ENCODE peak calls at places on chromosomes 4 and X, in four cellular contexts. One of them, this sample, is unnamed.

GRCh38 chr4:3405176-3405575 is 36.6 kb upstream of the HGFAC start:
- DNase-seq in MM.1S: no peak
- DNase-seq in GM23248: no peak
- DNase-seq in PC-3: no peak
- DNase-seq in this sample: no peak

GRCh38 chr4:159077702-159078495 is 25.0 kb upstream of the RAPGEF2 start:
- DNase-seq in MM.1S: peak; percentile 84
- DNase-seq in GM23248: no peak
- DNase-seq in PC-3: peak; percentile 82
- DNase-seq in this sample: no peak

GRCh38 chr4:165207016-165207430 is 338 bp upstream of the KLHL2 start:
- DNase-seq in MM.1S: no peak
- DNase-seq in GM23248: peak; percentile 47
- DNase-seq in PC-3: peak; percentile 16
- DNase-seq in this sample: no peak

GRCh38 chrX:113594504-113594903 is 753.9 kb upstream of the AMOT start:
- DNase-seq in MM.1S: no peak
- DNase-seq in GM23248: no peak
- DNase-seq in PC-3: peak; percentile 3
- DNase-seq in this sample: no peak

GRCh38 chr4:94827481-94828110 is 69.8 kb downstream of the BMPR1B start:
- DNase-seq in MM.1S: no peak
- DNase-seq in GM23248: peak; percentile 90
- DNase-seq in PC-3: peak; percentile 84
- DNase-seq in this sample: no peak

GRCh38 chr4:126004936-126005335 is 690.2 kb downstream of the FAT4 start:
- DNase-seq in MM.1S: no peak
- DNase-seq in GM23248: peak; percentile 68
- DNase-seq in PC-3: no peak
- DNase-seq in this sample: no peak

GRCh38 chr4:71550220-71551190 is 211.7 kb downstream of the SLC4A4 start:
- DNase-seq in MM.1S: no peak
- DNase-seq in GM23248: peak; percentile 48
- DNase-seq in PC-3: peak; percentile 66
- DNase-seq in this sample: no peak

GRCh38 chrX:133849676-133850075 is 135.7 kb downstream of the GPC3 start:
- DNase-seq in MM.1S: no peak
- DNase-seq in GM23248: no peak
- DNase-seq in PC-3: no peak
- DNase-seq in this sample: no peak

GRCh38 chr4:74540193-74540592 is 95.3 kb downstream of the AREG start:
- DNase-seq in MM.1S: no peak
- DNase-seq in GM23248: peak; percentile 89
- DNase-seq in PC-3: peak; percentile 65
- DNase-seq in this sample: no peak

GRCh38 chr4:167031534-167032156 is 202.6 kb downstream of the SPOCK3 start:
- DNase-seq in MM.1S: no peak
- DNase-seq in GM23248: no peak
- DNase-seq in PC-3: peak; percentile 63
- DNase-seq in this sample: no peak

GRCh38 chrX:68647156-68647957 is at the start of gene STARD8:
- DNase-seq in MM.1S: no peak
- DNase-seq in GM23248: peak; percentile 72
- DNase-seq in PC-3: peak; percentile 60
- DNase-seq in this sample: peak; percentile 75

GRCh38 chr4:37628977-37629609 is 57.1 kb downstream of the RELL1 start:
- DNase-seq in MM.1S: no peak
- DNase-seq in GM23248: peak; percentile 90
- DNase-seq in PC-3: peak; percentile 49
- DNase-seq in this sample: no peak

GRCh38 chr4:70703695-70704332 is 15.5 kb downstream of the UTP3 start:
- DNase-seq in MM.1S: no peak
- DNase-seq in GM23248: peak; percentile 80
- DNase-seq in PC-3: peak; percentile 84
- DNase-seq in this sample: no peak

GRCh38 chr4:112519689-112520597 is 4.0 kb upstream of the NEUROG2 start:
- DNase-seq in MM.1S: no peak
- DNase-seq in GM23248: no peak
- DNase-seq in PC-3: no peak
- DNase-seq in this sample: peak; percentile 35

GRCh38 chrX:118520206-118520857 is 24.7 kb downstream of the DOCK11 start:
- DNase-seq in MM.1S: no peak
- DNase-seq in GM23248: peak; percentile 76
- DNase-seq in PC-3: peak; percentile 5
- DNase-seq in this sample: no peak

GRCh38 chr4:127622923-127623754 is 9.6 kb upstream of the INTU start:
- DNase-seq in MM.1S: no peak
- DNase-seq in GM23248: peak; percentile 60
- DNase-seq in PC-3: no peak
- DNase-seq in this sample: peak; percentile 82

GRCh38 chr4:173046144-173046543 is 122.5 kb upstream of the GALNT7 start:
- DNase-seq in MM.1S: no peak
- DNase-seq in GM23248: no peak
- DNase-seq in PC-3: no peak
- DNase-seq in this sample: no peak

GRCh38 chr4:13484749-13485345 is 707 bp upstream of the RAB28 start:
- DNase-seq in MM.1S: peak; percentile 67
- DNase-seq in GM23248: peak; percentile 50
- DNase-seq in PC-3: peak; percentile 16
- DNase-seq in this sample: no peak

GRCh38 chrX:115689931-115690330 is 129.0 kb downstream of the PLS3 start:
- DNase-seq in MM.1S: no peak
- DNase-seq in GM23248: peak; percentile 53
- DNase-seq in PC-3: no peak
- DNase-seq in this sample: no peak

GRCh38 chrX:50436797-50437196 is 33.8 kb downstream of the DGKK start:
- DNase-seq in MM.1S: no peak
- DNase-seq in GM23248: no peak
- DNase-seq in PC-3: no peak
- DNase-seq in this sample: no peak

DNA sequence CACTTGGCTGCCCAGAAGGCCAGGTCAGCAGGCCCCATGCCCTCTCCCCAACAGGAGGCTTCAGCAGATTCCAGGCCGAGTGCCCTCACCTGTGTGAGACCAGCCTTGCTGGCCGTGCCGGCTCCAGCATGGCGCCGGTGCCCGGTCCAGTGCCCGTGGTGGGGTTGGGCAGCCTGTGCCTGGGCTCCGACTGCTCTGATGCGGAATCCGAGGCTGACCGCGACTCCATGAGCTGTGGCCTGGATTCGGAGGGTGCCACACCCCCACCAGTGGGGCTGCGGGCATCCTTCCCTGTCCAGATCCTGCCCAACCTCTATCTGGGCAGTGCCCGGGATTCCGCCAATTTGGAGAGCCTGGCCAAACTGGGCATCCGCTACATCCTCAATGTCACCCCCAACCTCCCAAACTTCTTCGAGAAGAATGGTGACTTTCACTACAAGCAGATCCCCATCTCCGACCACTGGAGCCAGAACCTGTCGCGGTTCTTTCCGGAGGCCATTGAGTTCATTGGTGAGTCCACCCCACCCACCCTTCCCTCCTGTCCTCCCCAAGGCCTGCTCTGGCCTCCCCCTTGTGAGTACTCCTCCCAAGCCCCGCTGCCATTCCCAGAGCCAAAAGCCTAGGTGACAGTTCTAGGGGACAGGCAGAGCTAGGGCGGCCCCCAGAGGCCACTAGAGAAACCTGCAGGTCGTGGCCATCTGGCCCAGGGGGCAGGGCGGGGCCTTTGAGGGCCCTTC is 2.3 kb downstream of the DUSP9 start:
- DNase-seq in MM.1S: peak; percentile 47
- DNase-seq in GM23248: peak; percentile 37
- DNase-seq in PC-3: peak; percentile 26
- DNase-seq in this sample: peak; percentile 84
- TF ChIP-seq EZH2phosphoT487 in MM.1S: no peak
- TF ChIP-seq EZH2phosphoT487 in GM23248: no peak
- TF ChIP-seq EZH2phosphoT487 in PC-3: no peak
- TF ChIP-seq EZH2phosphoT487 in this sample: no peak

GRCh38 chr4:89357346-89357745 is 49.7 kb upstream of the GPRIN3 start:
- DNase-seq in MM.1S: no peak
- DNase-seq in GM23248: no peak
- DNase-seq in PC-3: no peak
- DNase-seq in this sample: no peak

GRCh38 chr4:89351201-89351600 is 43.6 kb upstream of the GPRIN3 start:
- DNase-seq in MM.1S: no peak
- DNase-seq in GM23248: no peak
- DNase-seq in PC-3: no peak
- DNase-seq in this sample: no peak

GRCh38 chr4:89356086-89356485 is 48.5 kb upstream of the GPRIN3 start:
- DNase-seq in MM.1S: no peak
- DNase-seq in GM23248: no peak
- DNase-seq in PC-3: no peak
- DNase-seq in this sample: no peak

GRCh38 chr4:89352541-89352940 is 44.9 kb upstream of the GPRIN3 start:
- DNase-seq in MM.1S: no peak
- DNase-seq in GM23248: no peak
- DNase-seq in PC-3: no peak
- DNase-seq in this sample: no peak

GRCh38 chr4:89353514-89353913 is 45.9 kb upstream of the GPRIN3 start:
- DNase-seq in MM.1S: no peak
- DNase-seq in GM23248: no peak
- DNase-seq in PC-3: no peak
- DNase-seq in this sample: no peak
- TF ChIP-seq EZH2phosphoT487 in MM.1S: no peak
- TF ChIP-seq EZH2phosphoT487 in GM23248: no peak
- TF ChIP-seq EZH2phosphoT487 in PC-3: no peak
- TF ChIP-seq EZH2phosphoT487 in this sample: no peak

DNA sequence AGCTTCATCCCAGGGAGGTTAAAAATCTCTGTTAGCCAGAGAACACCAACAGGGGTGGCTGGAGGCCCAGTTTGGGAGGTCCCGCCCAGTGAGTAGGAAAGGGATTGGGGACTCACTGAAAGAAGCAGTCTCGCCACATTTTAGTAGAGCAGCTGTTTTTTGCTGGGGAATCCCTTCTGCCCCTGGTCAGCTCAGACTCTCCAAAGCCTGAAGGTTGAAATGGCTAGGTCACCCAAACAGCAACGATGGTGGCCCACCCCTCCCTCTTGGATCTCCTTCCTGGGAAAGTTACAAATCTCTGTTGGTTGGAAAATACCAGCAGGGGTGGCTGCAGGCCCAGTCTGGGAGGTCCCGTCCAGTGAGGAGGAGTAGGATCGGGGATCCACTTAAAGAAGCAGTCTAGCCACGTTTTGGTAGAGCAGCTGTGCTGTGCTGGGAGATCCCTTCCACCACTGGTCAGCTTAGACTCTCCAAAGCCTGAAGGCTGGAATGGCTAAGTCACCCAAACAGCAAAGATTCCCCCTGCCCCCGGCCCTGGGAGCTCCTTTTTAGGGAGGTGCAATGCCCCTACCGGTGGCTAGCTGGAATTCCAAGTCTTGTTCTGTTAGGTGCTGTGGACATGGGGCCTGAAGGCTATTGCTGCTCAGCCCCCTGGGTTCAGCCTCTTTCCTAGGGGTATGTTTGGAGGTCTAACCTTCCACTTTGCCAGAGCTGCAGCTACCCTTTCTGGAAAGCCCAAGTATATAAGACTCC is 40.0 kb upstream of the TEX13A start:
- DNase-seq in MM.1S: no peak
- DNase-seq in GM23248: no peak
- DNase-seq in PC-3: no peak
- DNase-seq in this sample: peak; percentile 0
- TF ChIP-seq EZH2phosphoT487 in MM.1S: no peak
- TF ChIP-seq EZH2phosphoT487 in GM23248: no peak
- TF ChIP-seq EZH2phosphoT487 in PC-3: no peak
- TF ChIP-seq EZH2phosphoT487 in this sample: no peak

GRCh38 chrX:12819231-12819630 is 28.0 kb downstream of the PRPS2 start:
- DNase-seq in MM.1S: no peak
- DNase-seq in GM23248: peak; percentile 0
- DNase-seq in PC-3: no peak
- DNase-seq in this sample: no peak

GRCh38 chrX:12811658-12812057 is 20.4 kb downstream of the PRPS2 start:
- DNase-seq in MM.1S: no peak
- DNase-seq in GM23248: no peak
- DNase-seq in PC-3: no peak
- DNase-seq in this sample: no peak

GRCh38 chrX:12814434-12814833 is 23.2 kb downstream of the PRPS2 start:
- DNase-seq in MM.1S: peak; percentile 60
- DNase-seq in GM23248: peak; percentile 56
- DNase-seq in PC-3: peak; percentile 79
- DNase-seq in this sample: peak; percentile 43
- TF ChIP-seq EZH2phosphoT487 in MM.1S: no peak
- TF ChIP-seq EZH2phosphoT487 in GM23248: no peak
- TF ChIP-seq EZH2phosphoT487 in PC-3: no peak
- TF ChIP-seq EZH2phosphoT487 in this sample: no peak

GRCh38 chr4:30962949-30963348 is 242.8 kb downstream of the PCDH7 start:
- DNase-seq in MM.1S: no peak
- DNase-seq in GM23248: no peak
- DNase-seq in PC-3: no peak
- DNase-seq in this sample: no peak
- TF ChIP-seq EZH2phosphoT487 in MM.1S: no peak
- TF ChIP-seq EZH2phosphoT487 in GM23248: no peak
- TF ChIP-seq EZH2phosphoT487 in PC-3: no peak
- TF ChIP-seq EZH2phosphoT487 in this sample: no peak

GRCh38 chr4:179007758-179008157 is 1565.5 kb upstream of the AGA start:
- DNase-seq in MM.1S: peak; percentile 2
- DNase-seq in GM23248: no peak
- DNase-seq in PC-3: no peak
- DNase-seq in this sample: no peak
- TF ChIP-seq EZH2phosphoT487 in MM.1S: no peak
- TF ChIP-seq EZH2phosphoT487 in GM23248: no peak
- TF ChIP-seq EZH2phosphoT487 in PC-3: no peak
- TF ChIP-seq EZH2phosphoT487 in this sample: no peak

This sample was measured in SK-N-SH.